ENCODE peak calls at places on chromosomes 4 and X, in ten cellular contexts. X, B, C, S, Q, O, A, I, Z and U are unnamed samples.

GRCh38 chr4:48801739-48802138 is 21.7 kb upstream of the FRYL start:
- DNase-seq in S (no peak), X (no peak), A (no peak), C (no peak), Z (no peak), I (no peak), O (peak), Q (no peak), B (no peak), U (no peak)

GRCh38 chrX:56288607-56289006 is 56.5 kb downstream of the KLF8 start:
- DNase-seq in S (no peak), A (no peak), I (no peak), Z (no peak), O (no peak), Q (no peak), C (no peak), X (no peak), B (no peak), U (no peak)

GRCh38 chr4:15478724-15479088 is 9.0 kb downstream of the CC2D2A start:
- DNase-seq in C (no peak), Q (no peak), X (no peak), Z (no peak), B (no peak), S (no peak), A (no peak), O (no peak), I (no peak), U (no peak)

GRCh38 chr4:76377922-76378321 is 43.0 kb downstream of the CCDC158 start:
- DNase-seq in Z (peak), Q (peak), X (no peak), I (peak), S (no peak), B (peak), A (no peak), C (peak), O (peak), U (no peak)

GRCh38 chr4:20395160-20395773 is 143.6 kb downstream of the SLIT2 start:
- DNase-seq in A (no peak), S (no peak), I (peak), Z (peak), Q (peak), X (no peak), O (peak), C (peak), B (peak), U (no peak)

GRCh38 chr4:167779280-167779679 is 313.1 kb upstream of the ANXA10 start:
- DNase-seq in B (no peak), O (no peak), I (no peak), Q (no peak), X (no peak), Z (no peak), C (no peak), A (no peak), S (no peak), U (no peak)

GRCh38 chr4:42608551-42608950 is 48.4 kb downstream of the ATP8A1 start:
- DNase-seq in B (no peak), O (peak), S (no peak), Z (no peak), X (no peak), C (no peak), I (no peak), A (no peak), Q (no peak), U (no peak)

GRCh38 chr4:25782482-25782881 is 80.3 kb downstream of the SEL1L3 start:
- DNase-seq in Z (no peak), B (no peak), S (no peak), X (no peak), C (no peak), I (no peak), Q (no peak), A (no peak), O (no peak), U (peak)

GRCh38 chrX:44953734-44954502 is 80.9 kb downstream of the KDM6A start:
- DNase-seq in Z (no peak), B (no peak), X (no peak), S (no peak), O (peak), C (no peak), I (no peak), Q (no peak), A (no peak), U (no peak)

GRCh38 chr4:151039733-151040132 is 24.6 kb upstream of the LRBA start:
- DNase-seq in Z (no peak), X (no peak), S (no peak), Q (peak), A (no peak), O (no peak), C (no peak), B (no peak), I (no peak), U (no peak)

GRCh38 chr4:161252520-161253141 is 911.2 kb downstream of the FSTL5 start:
- DNase-seq in B (peak), A (no peak), Q (peak), S (no peak), X (no peak), Z (no peak), O (peak), C (peak), I (peak), U (no peak)

GRCh38 chr4:137608085-137608484 is 75.8 kb upstream of the PCDH18 start:
- DNase-seq in S (no peak), B (no peak), Z (no peak), C (peak), Q (no peak), A (no peak), I (no peak), O (peak), X (no peak), U (no peak)

GRCh38 chr4:89469930-89470375 is 162.4 kb upstream of the GPRIN3 start:
- DNase-seq in X (no peak), S (peak), C (peak), A (no peak), O (peak), I (no peak), Q (peak), B (peak), Z (no peak), U (no peak)

GRCh38 chrX:23228454-23228853 is 106.2 kb upstream of the PTCHD1 start:
- DNase-seq in B (no peak), S (no peak), C (no peak), Z (no peak), X (no peak), O (no peak), A (no peak), Q (no peak), I (no peak), U (no peak)

GRCh38 chrX:1578511-1579173 is 12.8 kb upstream of the AKAP17A start:
- DNase-seq in Q (no peak), Z (no peak), X (no peak), O (no peak), A (no peak), I (no peak), C (no peak), S (no peak), B (no peak), U (no peak)

DNA sequence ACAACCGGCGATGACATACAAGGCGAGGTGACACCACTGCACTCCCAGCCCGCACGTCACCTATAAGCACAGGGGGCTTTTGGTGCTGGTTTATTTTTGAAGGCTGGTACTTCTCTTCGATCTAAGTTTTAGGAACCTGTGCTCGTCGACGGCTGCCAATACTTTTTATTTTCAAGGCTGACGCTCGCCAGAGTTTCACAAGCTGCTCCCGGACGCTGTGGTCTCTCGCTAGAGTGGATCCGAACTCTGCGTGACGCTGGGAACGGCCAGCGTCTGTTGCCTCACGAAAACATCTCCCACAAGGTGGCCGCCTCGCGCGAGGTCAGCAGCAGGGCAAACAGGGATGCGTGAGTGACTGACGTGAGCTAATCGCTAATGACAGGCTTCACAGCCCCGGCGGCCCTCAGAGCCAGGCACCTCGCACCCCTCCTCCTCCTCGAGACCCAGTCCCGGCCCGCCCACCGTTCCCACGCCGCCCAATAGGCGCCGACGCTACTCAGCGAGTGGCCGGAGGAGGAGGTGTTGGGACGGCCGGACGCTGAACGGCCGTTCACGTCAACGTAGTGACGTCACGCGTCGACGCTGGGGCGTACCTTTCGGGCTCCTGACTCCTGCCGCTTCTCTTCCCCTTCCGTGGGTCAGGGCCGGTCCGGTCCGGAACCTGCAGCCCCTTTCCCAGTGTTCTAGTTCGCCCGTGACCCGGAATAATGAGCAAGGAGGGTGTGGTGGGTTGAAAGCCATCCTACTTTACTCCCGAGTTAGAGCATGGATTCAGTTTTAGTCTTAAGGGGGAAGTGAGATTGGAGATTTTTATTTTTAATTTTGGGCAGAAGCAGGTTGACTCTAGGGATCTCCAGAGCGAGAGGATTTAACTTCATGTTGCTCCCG is at the start of gene CLCN3:
- DNase-seq in C (peak), A (peak), X (peak), Q (peak), O (peak), S (peak), Z (peak), B (peak), I (peak), U (peak)
- TF ChIP-seq CTCF in C (no peak), A (peak), X (peak), Q (no peak), O (no peak), S (no peak), Z (no peak), B (no peak), I (no peak), U (no peak)

GRCh38 chr4:28073860-28074555 is 1213.4 kb downstream of the STIM2 start:
- DNase-seq in B (no peak), O (peak), Z (peak), A (no peak), Q (no peak), S (no peak), C (no peak), I (no peak), X (no peak), U (no peak)
- H3K4me3 ChIP-seq in B (no peak), O (no peak), Z (no peak), A (no peak), Q (no peak), S (no peak), C (no peak), I (no peak), X (no peak), U (no peak)

DNA sequence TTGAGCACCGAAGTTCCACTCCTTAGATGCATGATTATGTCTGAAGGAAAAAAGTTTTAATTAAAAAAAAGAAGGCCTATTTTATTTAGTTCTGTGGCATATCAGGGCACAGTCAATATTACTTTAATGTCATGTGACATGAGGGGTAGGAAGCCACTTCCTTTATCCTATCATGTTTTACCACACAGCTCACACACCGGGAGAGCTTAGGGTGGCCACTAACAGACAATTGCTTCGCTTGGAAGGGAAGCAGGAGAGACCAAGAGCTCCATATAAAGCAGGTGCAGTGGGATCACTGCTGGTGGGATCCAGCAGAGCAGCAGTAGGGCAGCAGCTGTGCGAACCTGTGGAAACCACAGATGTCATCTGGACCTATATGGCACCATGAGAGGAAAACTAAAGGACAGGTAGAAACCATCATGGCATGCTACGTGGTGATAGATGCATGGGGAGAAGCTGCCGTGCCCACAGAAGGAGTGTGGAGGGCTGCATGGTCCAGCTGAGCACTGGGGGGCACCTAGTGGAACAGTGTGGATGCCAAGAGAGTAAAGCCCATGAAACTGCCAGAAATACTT is 52.0 kb downstream of the DTHD1 start:
- DNase-seq in Z (no peak), X (no peak), S (no peak), Q (no peak), B (no peak), I (no peak), A (no peak), C (no peak), O (no peak), U (no peak)
- TF ChIP-seq CTCF in Z (no peak), X (no peak), S (no peak), Q (no peak), B (no peak), I (no peak), A (no peak), C (no peak), O (no peak), U (no peak)

DNA sequence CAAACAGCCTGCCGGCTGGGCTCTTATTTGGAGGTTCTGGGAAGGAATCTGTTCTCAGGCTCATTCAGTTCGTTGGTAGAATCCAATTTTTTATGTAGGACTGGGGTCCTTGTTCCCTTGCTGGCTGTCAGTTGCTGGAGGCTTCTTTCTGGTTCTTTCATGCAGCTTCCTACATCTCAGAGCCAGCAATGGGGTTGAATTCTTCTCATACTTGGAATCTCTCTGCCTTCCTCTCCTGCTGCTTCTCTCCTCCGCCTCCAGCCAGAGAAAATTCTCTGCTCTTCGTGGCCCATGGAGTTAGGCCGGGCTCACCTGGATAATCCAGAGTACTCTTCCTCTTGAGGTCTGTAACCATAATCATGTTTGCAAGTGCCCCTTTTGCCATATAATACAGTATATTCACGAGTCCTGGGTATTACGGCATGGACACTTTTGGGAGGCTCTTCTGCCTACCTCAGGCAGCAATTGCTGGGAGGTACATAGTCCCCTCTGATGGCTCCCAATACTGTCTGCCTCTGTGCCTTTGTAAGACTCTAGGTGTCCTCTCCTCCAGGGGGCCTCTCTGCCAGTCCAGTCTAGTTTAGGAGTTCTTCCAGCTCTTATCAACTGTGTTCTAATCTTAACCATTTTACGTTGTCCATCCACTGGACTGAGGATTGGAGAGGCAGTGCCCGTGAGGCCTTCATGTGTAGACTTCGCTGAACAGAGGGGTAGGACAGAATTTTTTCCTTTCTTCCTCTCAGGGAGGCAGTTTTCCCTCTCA is 2.2 kb downstream of the TRMT44 start:
- DNase-seq in X (no peak), B (no peak), Z (no peak), O (no peak), C (no peak), I (no peak), Q (no peak), S (no peak), A (no peak), U (no peak)
- H3K4me3 ChIP-seq in X (peak), B (no peak), Z (peak), O (peak), C (no peak), I (peak), Q (no peak), S (peak), A (no peak), U (no peak)

GRCh38 chr4:173536808-173537429 is 6.9 kb upstream of the HAND2 start:
- DNase-seq in S (no peak), I (peak), Q (no peak), X (no peak), Z (peak), B (no peak), C (peak), O (peak), A (no peak), U (no peak)
- TF ChIP-seq CTCF in S (peak), I (peak), Q (no peak), X (peak), Z (peak), B (no peak), C (peak), O (peak), A (no peak), U (no peak)